ENCODE peak calls at places on chromosomes 5 and 9, in seven cellular contexts. Y, H, K, G, L, J and D are unnamed samples.

GRCh38 chr5:103891151-103891550 is 328.6 kb upstream of the NUDT12 start:
- DNase-seq in Y (no peak), H (no peak), K (no peak), G (no peak), L (no peak), J (no peak), D (no peak)

GRCh38 chr5:72106922-72107873 is at the start of gene MAP1B:
- DNase-seq in Y (peak), H (peak), K (no peak), G (peak), L (no peak), J (peak), D (peak)

GRCh38 chr9:18173923-18174322 is 300.0 kb upstream of the ADAMTSL1 start:
- DNase-seq in Y (no peak), H (no peak), K (no peak), G (no peak), L (no peak), J (no peak), D (no peak)

GRCh38 chr9:78032599-78033457 is 1.2 kb upstream of the GNAQ start:
- DNase-seq in Y (no peak), H (peak), K (no peak), G (no peak), L (no peak), J (no peak), D (no peak)

GRCh38 chr5:103057208-103058130 is 62.5 kb downstream of the GIN1 start:
- DNase-seq in Y (no peak), H (no peak), K (no peak), G (no peak), L (no peak), J (peak), D (no peak)

GRCh38 chr9:22008662-22009562 is at the start of gene CDKN2B:
- DNase-seq in Y (peak), H (peak), K (peak), G (peak), L (no peak), J (peak), D (peak)

GRCh38 chr5:95761771-95762680 is 30.9 kb downstream of the RHOBTB3 start:
- DNase-seq in Y (no peak), H (peak), K (no peak), G (no peak), L (no peak), J (peak), D (no peak)

GRCh38 chr5:177479774-177480173 is 6.3 kb upstream of the DBN1 start:
- DNase-seq in Y (no peak), H (no peak), K (peak), G (no peak), L (no peak), J (peak), D (no peak)

GRCh38 chr5:42059291-42059690 is 134.2 kb downstream of the FBXO4 start:
- DNase-seq in Y (no peak), H (no peak), K (no peak), G (no peak), L (no peak), J (no peak), D (no peak)

GRCh38 chr9:4973902-4974301 is 11.2 kb upstream of the JAK2 start:
- DNase-seq in Y (no peak), H (no peak), K (no peak), G (no peak), L (no peak), J (no peak), D (no peak)

GRCh38 chr5:160399402-160400353 is at the start of gene FAM200C:
- DNase-seq in Y (peak), H (peak), K (peak), G (peak), L (peak), J (peak), D (peak)

GRCh38 chr9:19232830-19233194 is 2.3 kb downstream of the DENND4C start:
- DNase-seq in Y (no peak), H (peak), K (no peak), G (no peak), L (no peak), J (peak), D (no peak)

GRCh38 chr5:53942724-53943123 is 367.6 kb downstream of the ARL15 start:
- DNase-seq in Y (no peak), H (peak), K (no peak), G (peak), L (no peak), J (peak), D (no peak)

GRCh38 chr5:148808864-148809642 is 17.4 kb upstream of the ADRB2 start:
- DNase-seq in Y (peak), H (no peak), K (no peak), G (peak), L (no peak), J (no peak), D (peak)

GRCh38 chr5:3597727-3598082 is 2.1 kb downstream of the IRX1 start:
- DNase-seq in Y (no peak), H (no peak), K (no peak), G (no peak), L (no peak), J (no peak), D (no peak)

GRCh38 chr9:135146766-135147472 is 59.5 kb downstream of the OLFM1 start:
- DNase-seq in Y (no peak), H (no peak), K (no peak), G (no peak), L (no peak), J (no peak), D (no peak)

GRCh38 chr5:175922192-175922885 is 45.8 kb downstream of the THOC3 start:
- DNase-seq in Y (no peak), H (peak), K (no peak), G (no peak), L (no peak), J (peak), D (no peak)

GRCh38 chr9:90095682-90096081 is 490.9 kb downstream of the GADD45G start:
- DNase-seq in Y (no peak), H (no peak), K (no peak), G (no peak), L (no peak), J (no peak), D (no peak)

GRCh38 chr5:113474100-113474700 is 14.1 kb downstream of the MCC start:
- DNase-seq in Y (no peak), H (no peak), K (no peak), G (no peak), L (no peak), J (no peak), D (no peak)

GRCh38 chr5:132427285-132428146 is 58.0 kb downstream of the SLC22A5 start:
- DNase-seq in Y (peak), H (no peak), K (peak), G (peak), L (no peak), J (no peak), D (peak)

GRCh38 chr5:67702008-67702407 is 505.4 kb upstream of the CD180 start:
- DNase-seq in Y (no peak), H (no peak), K (no peak), G (no peak), L (no peak), J (no peak), D (no peak)

GRCh38 chr5:469752-470483 is 26.9 kb downstream of the EXOC3 start:
- DNase-seq in Y (peak), H (no peak), K (peak), G (peak), L (no peak), J (no peak), D (peak)

GRCh38 chr5:7446913-7447312 is 51.0 kb downstream of the ADCY2 start:
- DNase-seq in Y (no peak), H (no peak), K (no peak), G (no peak), L (no peak), J (no peak), D (no peak)

GRCh38 chr5:127962491-127962890 is 121.1 kb upstream of the SLC12A2 start:
- DNase-seq in Y (no peak), H (no peak), K (no peak), G (no peak), L (no peak), J (no peak), D (no peak)

GRCh38 chr5:36390640-36391039 is 88.9 kb upstream of the RANBP3L start:
- DNase-seq in Y (no peak), H (no peak), K (no peak), G (no peak), L (no peak), J (no peak), D (no peak)

GRCh38 chr5:178818094-178818493 is 41.7 kb upstream of the ZNF354B start:
- DNase-seq in Y (no peak), H (no peak), K (peak), G (no peak), L (no peak), J (no peak), D (no peak)

GRCh38 chr5:150022163-150022540 is 21.6 kb downstream of the HMGXB3 start:
- DNase-seq in Y (no peak), H (peak), K (no peak), G (no peak), L (no peak), J (peak), D (no peak)

GRCh38 chr5:91434348-91434747 is 51.2 kb upstream of the ARRDC3 start:
- DNase-seq in Y (no peak), H (no peak), K (no peak), G (no peak), L (no peak), J (no peak), D (no peak)

GRCh38 chr9:126522957-126523356 is 90.8 kb upstream of the LMX1B start:
- DNase-seq in Y (peak), H (no peak), K (no peak), G (peak), L (no peak), J (no peak), D (peak)

GRCh38 chr5:124871299-124871698 is 124.9 kb upstream of the ZNF608 start:
- DNase-seq in Y (no peak), H (peak), K (no peak), G (no peak), L (no peak), J (peak), D (no peak)

GRCh38 chr9:37988041-37988440 is 81.0 kb downstream of the SHB start:
- DNase-seq in Y (no peak), H (no peak), K (peak), G (no peak), L (no peak), J (no peak), D (no peak)

GRCh38 chr9:128412120-128412790 is 8.4 kb upstream of the CERCAM start:
- DNase-seq in Y (no peak), H (peak), K (no peak), G (peak), L (no peak), J (peak), D (peak)

GRCh38 chr9:20032413-20033006 is 243.7 kb upstream of the SLC24A2 start:
- DNase-seq in Y (no peak), H (peak), K (no peak), G (no peak), L (no peak), J (no peak), D (no peak)

GRCh38 chr9:133154097-133154989 is 9.4 kb downstream of the GBGT1 start:
- DNase-seq in Y (peak), H (no peak), K (peak), G (peak), L (no peak), J (no peak), D (peak)

GRCh38 chr9:105670315-105670714 is 8.1 kb downstream of the TAL2 start:
- DNase-seq in Y (no peak), H (no peak), K (no peak), G (no peak), L (no peak), J (no peak), D (no peak)

GRCh38 chr9:105670775-105671174 is 8.5 kb downstream of the TAL2 start:
- DNase-seq in Y (no peak), H (no peak), K (no peak), G (no peak), L (no peak), J (no peak), D (no peak)

GRCh38 chr9:105672711-105673234 is 10.5 kb downstream of the TAL2 start:
- DNase-seq in Y (no peak), H (no peak), K (no peak), G (no peak), L (no peak), J (no peak), D (no peak)

GRCh38 chr9:105663914-105664313 is 1.7 kb downstream of the TAL2 start:
- DNase-seq in Y (no peak), H (no peak), K (no peak), G (no peak), L (no peak), J (no peak), D (no peak)

DNA sequence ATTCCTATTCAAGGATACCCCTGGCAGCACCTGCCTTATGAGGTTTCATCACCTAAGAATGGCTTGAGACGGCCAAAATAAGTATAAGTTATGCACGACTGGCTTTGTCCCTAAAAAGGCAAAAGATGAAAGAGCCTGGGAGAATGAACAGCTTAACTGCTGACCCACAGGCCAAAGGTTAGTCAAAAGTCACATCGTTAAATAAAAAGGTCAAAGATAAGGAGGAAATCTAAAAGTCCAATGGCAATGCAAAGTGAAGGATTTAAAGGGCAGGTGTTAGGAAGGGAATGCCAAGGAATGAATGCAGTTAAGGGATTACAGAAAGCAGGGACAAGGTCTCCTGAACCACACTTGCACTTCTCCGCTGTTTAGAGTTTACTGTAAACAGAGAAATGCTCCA is 5.6 kb downstream of the TAL2 start:
- DNase-seq in Y (no peak), H (no peak), K (no peak), G (no peak), L (no peak), J (no peak), D (no peak)
- H3K27ac ChIP-seq in Y (no peak), H (no peak), K (no peak), G (no peak), L (no peak), J (no peak), D (no peak)

DNA sequence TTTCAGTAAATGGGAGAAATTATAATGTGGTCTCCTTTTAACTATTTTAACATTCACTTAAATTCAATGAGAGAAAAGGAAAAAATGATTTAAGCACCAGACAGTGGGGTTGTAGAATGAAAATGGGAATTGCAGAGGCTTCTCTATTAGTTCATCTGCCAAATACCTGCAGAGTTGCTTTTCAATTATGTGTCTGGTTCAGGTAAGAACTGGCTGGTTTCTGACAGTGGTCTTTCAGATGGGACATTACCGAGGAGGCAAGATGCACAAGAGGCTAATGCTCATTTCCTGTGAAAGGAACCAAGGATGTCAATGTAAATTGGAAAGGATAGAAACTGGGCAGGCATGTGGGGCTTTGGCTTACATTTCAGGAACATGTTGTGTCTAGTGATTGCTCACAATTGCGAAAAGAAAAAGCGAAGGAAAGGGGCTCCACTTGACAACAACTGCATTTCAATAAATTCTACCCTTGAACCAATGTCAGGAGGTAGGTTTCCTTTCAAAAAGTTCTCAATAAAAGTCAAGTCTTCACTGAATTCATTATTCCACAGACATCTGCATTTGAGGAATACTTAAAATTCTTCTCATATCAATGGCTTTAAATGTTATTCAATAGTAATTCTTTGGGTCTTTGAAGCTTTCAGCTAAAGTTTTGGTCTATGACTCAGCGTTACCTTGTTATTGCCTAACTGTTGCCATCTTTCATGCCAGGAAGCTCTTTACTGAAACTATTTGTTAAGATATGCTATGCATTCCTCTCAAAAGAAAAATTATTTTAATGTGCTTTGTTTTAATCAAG is 170.3 kb downstream of the NNT start:
- DNase-seq in Y (no peak), H (peak), K (no peak), G (no peak), L (peak), J (peak), D (no peak)
- H3K27ac ChIP-seq in Y (no peak), H (no peak), K (no peak), G (no peak), L (peak), J (peak), D (no peak)

GRCh38 chr5:75368391-75368790 is 31.4 kb downstream of the HMGCR start:
- DNase-seq in Y (no peak), H (peak), K (no peak), G (no peak), L (no peak), J (peak), D (no peak)
- H3K27ac ChIP-seq in Y (peak), H (no peak), K (no peak), G (no peak), L (no peak), J (no peak), D (no peak)

GRCh38 chr5:78527925-78528324 is 120.6 kb downstream of the LHFPL2 start:
- DNase-seq in Y (no peak), H (peak), K (no peak), G (no peak), L (no peak), J (no peak), D (no peak)
- H3K27ac ChIP-seq in Y (no peak), H (peak), K (peak), G (peak), L (no peak), J (peak), D (peak)

GRCh38 chr5:159083532-159083931 is 16.2 kb downstream of the EBF1 start:
- DNase-seq in Y (no peak), H (no peak), K (no peak), G (no peak), L (no peak), J (no peak), D (no peak)

GRCh38 chr5:159089675-159090074 is 10.0 kb downstream of the EBF1 start:
- DNase-seq in Y (no peak), H (no peak), K (no peak), G (no peak), L (no peak), J (no peak), D (no peak)

GRCh38 chr5:159088371-159088770 is 11.3 kb downstream of the EBF1 start:
- DNase-seq in Y (no peak), H (no peak), K (no peak), G (no peak), L (no peak), J (no peak), D (no peak)

GRCh38 chr5:159082491-159082890 is 17.2 kb downstream of the EBF1 start:
- DNase-seq in Y (no peak), H (no peak), K (no peak), G (no peak), L (no peak), J (no peak), D (no peak)

DNA sequence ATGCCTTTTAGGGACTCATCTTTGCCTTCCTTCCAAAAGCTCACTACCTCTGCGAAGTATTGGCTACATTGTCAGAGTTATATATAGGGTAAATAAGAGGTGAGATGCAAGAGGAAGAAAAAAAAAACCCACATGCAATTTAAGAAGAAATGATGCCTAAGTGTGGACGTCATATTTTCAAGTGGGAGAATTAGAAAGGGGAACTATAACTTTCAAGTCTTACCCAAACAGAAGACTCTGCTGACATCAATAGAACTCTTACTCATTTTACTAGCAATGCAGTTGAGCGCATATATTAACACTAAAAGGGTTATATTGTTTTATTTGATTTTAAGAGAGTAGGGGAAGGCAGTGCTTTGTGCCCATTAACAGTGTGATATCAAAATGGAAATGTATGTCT is 15.7 kb downstream of the EBF1 start:
- DNase-seq in Y (no peak), H (no peak), K (no peak), G (no peak), L (no peak), J (no peak), D (no peak)
- H3K27ac ChIP-seq in Y (no peak), H (no peak), K (no peak), G (no peak), L (no peak), J (no peak), D (no peak)

DNA sequence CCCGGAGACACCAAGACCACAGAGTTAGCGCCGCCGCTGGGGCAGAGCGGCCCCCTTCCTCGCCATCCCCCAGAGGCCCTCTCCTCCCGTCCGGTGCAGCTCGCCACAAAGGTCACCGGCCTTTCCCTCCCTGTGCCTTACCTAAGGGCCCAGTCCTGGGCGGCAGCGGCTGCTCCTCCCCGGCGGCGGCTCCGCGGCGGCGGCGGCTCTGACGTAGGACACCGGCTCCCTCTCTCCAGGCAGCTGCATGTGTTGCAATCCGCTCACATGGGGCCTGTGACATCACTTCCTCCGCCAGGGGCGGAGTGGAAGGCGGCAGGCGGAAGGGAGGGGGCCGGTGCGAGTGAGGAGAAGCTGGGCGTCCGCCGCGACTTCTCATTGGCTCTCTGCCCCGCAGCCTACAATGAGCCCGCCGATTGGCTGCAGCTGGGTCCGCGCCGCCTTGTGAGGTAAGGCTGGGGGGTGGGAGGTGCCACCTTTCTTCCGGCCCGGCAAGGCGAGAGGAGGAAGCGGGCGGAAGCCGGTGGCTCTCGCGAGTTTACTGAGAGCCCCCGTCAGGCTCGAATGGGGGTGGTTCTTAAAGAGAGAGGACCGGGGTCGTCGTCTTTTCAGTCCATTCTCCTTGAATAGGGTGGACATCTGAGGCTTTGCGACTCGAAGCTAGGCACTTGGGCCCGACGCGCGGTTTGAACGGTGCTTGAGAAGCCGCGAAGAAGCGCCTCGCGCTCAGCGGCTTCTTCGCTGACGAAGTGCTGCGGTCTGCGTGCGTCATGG is at the start of gene ETF1:
- DNase-seq in Y (peak), H (peak), K (peak), G (peak), L (peak), J (peak), D (peak)
- H3K27ac ChIP-seq in Y (peak), H (peak), K (peak), G (peak), L (peak), J (peak), D (peak)

GRCh38 chr5:154309361-154309725 is 118.8 kb downstream of the GALNT10 start:
- DNase-seq in Y (no peak), H (peak), K (no peak), G (no peak), L (no peak), J (peak), D (no peak)
- H3K27ac ChIP-seq in Y (no peak), H (peak), K (no peak), G (no peak), L (no peak), J (peak), D (no peak)

GRCh38 chr5:73818357-73818756 is 192.4 kb downstream of the ARHGEF28 start:
- DNase-seq in Y (no peak), H (no peak), K (no peak), G (no peak), L (no peak), J (peak), D (no peak)
- H3K27ac ChIP-seq in Y (no peak), H (no peak), K (no peak), G (no peak), L (no peak), J (no peak), D (no peak)